ENCODE peak calls at places on chromosomes 7 and 10, in eight cellular contexts. U, Y, C, H, F, X, Q and W are unnamed samples.
A peak's percentile ranks its signal among the peaks of the same experiment; 100 is the strongest.

GRCh38 chr7:157612664-157613561 is 276.1 kb downstream of the DNAJB6 start:
- DNase-seq in U (no peak), Y (no peak), C (no peak), H (no peak), F (no peak), X (peak; percentile 17), Q (no peak), W (no peak)

GRCh38 chr7:42233166-42233565 is 3.8 kb downstream of the GLI3 start:
- DNase-seq in U (no peak), Y (no peak), C (no peak), H (no peak), F (no peak), X (peak; percentile 55), Q (no peak), W (no peak)

GRCh38 chr10:74439213-74439612 is 288.2 kb downstream of the ADK start:
- DNase-seq in U (no peak), Y (no peak), C (no peak), H (no peak), F (no peak), X (no peak), Q (no peak), W (no peak)

GRCh38 chr10:44352316-44353127 is 32.4 kb downstream of the CXCL12 start:
- DNase-seq in U (peak; percentile 62), Y (no peak), C (no peak), H (peak; percentile 51), F (no peak), X (peak; percentile 6), Q (no peak), W (no peak)

GRCh38 chr10:30048768-30049507 is 10.4 kb downstream of the JCAD start:
- DNase-seq in U (no peak), Y (no peak), C (no peak), H (no peak), F (no peak), X (no peak), Q (no peak), W (no peak)

GRCh38 chr10:61554925-61555324 is 101.7 kb upstream of the TMEM26 start:
- DNase-seq in U (no peak), Y (no peak), C (no peak), H (no peak), F (no peak), X (no peak), Q (no peak), W (no peak)

GRCh38 chr7:4692055-4692454 is 10.0 kb downstream of the FOXK1 start:
- DNase-seq in U (no peak), Y (no peak), C (no peak), H (no peak), F (no peak), X (peak; percentile 79), Q (no peak), W (no peak)

GRCh38 chr7:19665399-19666008 is 43.3 kb downstream of the POLR1F start:
- DNase-seq in U (peak; percentile 1), Y (peak; percentile 45), C (no peak), H (peak; percentile 13), F (peak; percentile 12), X (peak; percentile 44), Q (no peak), W (no peak)

GRCh38 chr10:23493711-23494110 is 54.8 kb downstream of the OTUD1 start:
- DNase-seq in U (no peak), Y (no peak), C (no peak), H (no peak), F (no peak), X (no peak), Q (no peak), W (no peak)

GRCh38 chr7:123714296-123715080 is 34.3 kb downstream of the WASL start:
- DNase-seq in U (peak; percentile 13), Y (no peak), C (no peak), H (peak; percentile 24), F (no peak), X (peak; percentile 25), Q (no peak), W (no peak)

GRCh38 chr7:144063710-144064109 is 5.9 kb upstream of the OR2A25 start:
- DNase-seq in U (no peak), Y (no peak), C (no peak), H (no peak), F (peak; percentile 26), X (no peak), Q (no peak), W (no peak)

GRCh38 chr10:28823501-28824075 is 146.3 kb downstream of the BAMBI start:
- DNase-seq in U (no peak), Y (no peak), C (no peak), H (no peak), F (no peak), X (no peak), Q (no peak), W (no peak)

GRCh38 chr10:51759896-51760534 is 60.6 kb upstream of the CSTF2T start:
- DNase-seq in U (no peak), Y (no peak), C (no peak), H (no peak), F (no peak), X (no peak), Q (no peak), W (no peak)

GRCh38 chr7:80135306-80136104 is 874 bp downstream of the GNAI1 start:
- DNase-seq in U (no peak), Y (peak; percentile 68), C (peak; percentile 12), H (peak; percentile 26), F (no peak), X (peak; percentile 55), Q (no peak), W (peak; percentile 4)

GRCh38 chr7:155138204-155138603 is 68.1 kb downstream of the HTR5A start:
- DNase-seq in U (no peak), Y (no peak), C (no peak), H (no peak), F (no peak), X (no peak), Q (no peak), W (no peak)

GRCh38 chr10:62512732-62513475 is 138.7 kb downstream of the ZNF365 start:
- DNase-seq in U (no peak), Y (no peak), C (no peak), H (peak; percentile 41), F (no peak), X (peak; percentile 26), Q (no peak), W (peak; percentile 5)

GRCh38 chr7:27155816-27156507 is 513 bp downstream of the HOXA7 start:
- DNase-seq in U (no peak), Y (no peak), C (no peak), H (no peak), F (no peak), X (peak; percentile 70), Q (no peak), W (no peak)

GRCh38 chr10:16606421-16606820 is 84.7 kb upstream of the C1QL3 start:
- DNase-seq in U (no peak), Y (no peak), C (no peak), H (peak; percentile 6), F (no peak), X (peak; percentile 77), Q (no peak), W (no peak)

GRCh38 chr7:116465125-116465524 is 34.4 kb upstream of the CAV2 start:
- DNase-seq in U (no peak), Y (no peak), C (no peak), H (no peak), F (no peak), X (no peak), Q (no peak), W (no peak)

GRCh38 chr7:116464375-116464774 is 35.2 kb upstream of the CAV2 start:
- DNase-seq in U (no peak), Y (no peak), C (no peak), H (no peak), F (no peak), X (no peak), Q (no peak), W (no peak)

GRCh38 chr7:116463956-116464355 is 35.6 kb upstream of the CAV2 start:
- DNase-seq in U (no peak), Y (no peak), C (no peak), H (no peak), F (no peak), X (no peak), Q (no peak), W (no peak)

DNA sequence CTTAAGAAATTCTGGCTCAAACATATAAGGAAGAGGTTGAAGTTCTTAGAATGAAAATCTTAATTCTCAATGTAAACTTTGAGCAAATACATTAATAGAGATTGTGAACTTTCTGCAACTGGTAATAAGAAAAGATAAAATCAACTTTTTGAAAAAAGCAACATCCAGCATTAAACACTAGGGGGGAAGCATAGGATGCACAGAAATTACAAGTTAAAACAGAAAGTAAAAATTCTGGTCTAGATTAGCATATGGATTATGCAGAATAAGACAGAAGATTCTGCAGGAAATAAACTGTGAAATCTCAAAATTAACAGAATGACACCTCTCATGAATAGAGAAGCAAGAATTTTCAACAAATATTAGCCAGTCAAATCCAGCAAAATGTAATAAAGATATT is 38.0 kb upstream of the CAV2 start:
- DNase-seq in U (no peak), Y (peak; percentile 42), C (no peak), H (no peak), F (no peak), X (no peak), Q (no peak), W (no peak)
- TF ChIP-seq CTCF in U (peak; percentile 42), Y (peak; percentile 47), C (no peak), H (no peak), F (peak; percentile 41), X (peak; percentile 12), Q (no peak), W (no peak)

GRCh38 chr7:70040971-70041766 is 442.9 kb downstream of the AUTS2 start:
- DNase-seq in U (no peak), Y (no peak), C (no peak), H (no peak), F (no peak), X (peak; percentile 61), Q (no peak), W (no peak)
- TF ChIP-seq CTCF in U (peak; percentile 9), Y (peak; percentile 27), C (peak; percentile 40), H (peak; percentile 39), F (no peak), X (peak; percentile 19), Q (no peak), W (no peak)

GRCh38 chr7:87926581-87927461 is 7.2 kb upstream of the ADAM22 start:
- DNase-seq in U (no peak), Y (peak; percentile 93), C (peak; percentile 17), H (peak; percentile 71), F (no peak), X (no peak), Q (no peak), W (no peak)
- TF ChIP-seq CTCF in U (no peak), Y (peak; percentile 72), C (no peak), H (no peak), F (no peak), X (no peak), Q (no peak), W (no peak)

GRCh38 chr10:99906470-99906869 is 103.3 kb downstream of the DNMBP start:
- DNase-seq in U (peak; percentile 93), Y (no peak), C (peak; percentile 75), H (peak; percentile 97), F (peak; percentile 90), X (peak; percentile 82), Q (no peak), W (peak; percentile 67)
- TF ChIP-seq CTCF in U (peak; percentile 42), Y (no peak), C (peak; percentile 51), H (peak; percentile 16), F (peak; percentile 38), X (no peak), Q (no peak), W (no peak)